ENCODE peak calls at places on chromosomes 16 and 17, in seven cellular contexts. E, A, L, N, W, T and O are unnamed samples.

GRCh38 chr16:47143329-47143676 is 442 bp downstream of the NETO2 start:
- DNase-seq in T (peak; percentile 36), E (peak; percentile 65), W (peak; percentile 41), L (no peak), A (peak; percentile 68), N (peak; percentile 92), O (peak; percentile 85)

GRCh38 chr17:5513610-5514009 is 27.2 kb downstream of the MIS12 start:
- DNase-seq in W (no peak), A (peak; percentile 33), L (no peak), E (no peak), N (no peak), T (no peak), O (no peak)

GRCh38 chr17:38353084-38353604 is 1.5 kb downstream of the SOCS7 start:
- DNase-seq in T (no peak), N (no peak), W (no peak), A (no peak), E (no peak), L (no peak), O (no peak)

GRCh38 chr16:81403601-81404391 is 40.8 kb upstream of the CMIP start:
- DNase-seq in A (peak; percentile 82), E (peak; percentile 64), T (peak; percentile 80), N (peak; percentile 77), W (peak; percentile 88), L (no peak), O (peak; percentile 96)

GRCh38 chr16:78377312-78377711 is 277.9 kb downstream of the WWOX start:
- DNase-seq in A (no peak), T (no peak), W (no peak), N (no peak), E (no peak), L (no peak), O (no peak)

GRCh38 chr16:11534262-11534661 is 52.5 kb downstream of the LITAF start:
- DNase-seq in T (no peak), W (no peak), A (no peak), N (peak; percentile 22), E (no peak), L (no peak), O (no peak)

GRCh38 chr17:44197980-44198720 is 1.5 kb downstream of the ATXN7L3 start:
- DNase-seq in A (peak; percentile 66), E (no peak), T (no peak), L (no peak), N (peak; percentile 75), W (no peak), O (peak; percentile 70)

GRCh38 chr17:41107941-41108445 is 2.8 kb downstream of the KRTAP4-9 start:
- DNase-seq in N (no peak), L (peak; percentile 35), A (no peak), T (no peak), E (no peak), W (no peak), O (no peak)

GRCh38 chr16:81401035-81401950 is 43.3 kb upstream of the CMIP start:
- DNase-seq in E (no peak), N (no peak), L (no peak), T (no peak), W (peak; percentile 82), A (no peak), O (no peak)

GRCh38 chr17:60141111-60142018 is 8.4 kb upstream of the CA4 start:
- DNase-seq in E (no peak), L (peak; percentile 46), A (no peak), T (no peak), N (no peak), W (peak; percentile 32), O (no peak)

GRCh38 chr17:55743103-55743679 is 7.7 kb upstream of the PCTP start:
- DNase-seq in A (no peak), L (no peak), N (peak; percentile 49), E (no peak), W (no peak), T (no peak), O (no peak)

GRCh38 chr17:5413682-5414081 is 5.8 kb downstream of the NUP88 start:
- DNase-seq in W (no peak), N (no peak), E (no peak), A (no peak), T (no peak), L (peak; percentile 83), O (no peak)

GRCh38 chr17:4438162-4438944 is 4.6 kb downstream of the SPNS3 start:
- DNase-seq in E (no peak), T (no peak), W (no peak), L (no peak), A (no peak), N (no peak), O (no peak)

GRCh38 chr17:81902023-81902652 is at the start of gene NPB:
- DNase-seq in N (peak; percentile 54), W (no peak), E (no peak), L (no peak), A (no peak), T (no peak), O (no peak)

GRCh38 chr17:65219707-65220106 is 82.5 kb downstream of the RGS9 start:
- DNase-seq in T (no peak), E (no peak), N (no peak), A (no peak), L (no peak), W (no peak), O (no peak)

GRCh38 chr17:44628234-44629188 is 27.8 kb upstream of the MEIOC start:
- DNase-seq in L (no peak), T (no peak), A (no peak), N (no peak), E (no peak), W (peak; percentile 75), O (no peak)

GRCh38 chr17:15334266-15334665 is 7.1 kb downstream of the TEKT3 start:
- DNase-seq in N (no peak), W (no peak), E (no peak), T (no peak), A (no peak), L (no peak), O (no peak)

GRCh38 chr16:17696696-17697095 is 225.9 kb upstream of the XYLT1 start:
- DNase-seq in T (no peak), W (no peak), N (no peak), E (no peak), A (no peak), L (no peak), O (no peak)

GRCh38 chr17:18237461-18237860 is 12.0 kb downstream of the LLGL1 start:
- DNase-seq in W (no peak), E (no peak), L (no peak), T (no peak), A (no peak), N (no peak), O (no peak)

GRCh38 chr17:8253801-8254200 is 4.7 kb downstream of the PFAS start:
- DNase-seq in W (no peak), E (no peak), L (no peak), N (no peak), T (no peak), A (peak; percentile 39), O (no peak)

GRCh38 chr17:42525221-42525620 is 10.8 kb upstream of the NAGLU start:
- DNase-seq in T (no peak), A (no peak), E (no peak), W (no peak), N (no peak), L (no peak), O (no peak)

GRCh38 chr16:87552772-87553171 is 49.5 kb upstream of the JPH3 start:
- DNase-seq in L (no peak), W (no peak), E (no peak), T (no peak), A (no peak), N (no peak), O (no peak)

GRCh38 chr16:15993541-15993940 is 44.1 kb downstream of the ABCC1 start:
- DNase-seq in E (no peak), T (no peak), L (no peak), N (no peak), W (no peak), A (no peak), O (no peak)